ENCODE peak calls at places on chromosome X, in nine cellular contexts. One of them, this sample, is unnamed. For H4K20me1, the result is how much of the 10 kb centered on the place peaks cover.

GRCh38 chrX:28693101-28693500 is 105.9 kb downstream of the IL1RAPL1 start:
- DNase-seq in GM23338: no peak
- DNase-seq in HepG2: no peak
- DNase-seq in fibroblast of lung: peak
- DNase-seq in endothelial cell of umbilical vein: no peak
- DNase-seq in PC-3: no peak
- DNase-seq in OCI-LY7: no peak
- DNase-seq in H9: no peak
- DNase-seq in K562: no peak
- DNase-seq in this sample: no peak

GRCh38 chrX:120769576-120770341 is 105.9 kb downstream of the CT47B1 start:
- DNase-seq in K562: no peak
- DNase-seq in H9: no peak
- DNase-seq in endothelial cell of umbilical vein: peak
- DNase-seq in fibroblast of lung: peak
- DNase-seq in OCI-LY7: peak
- DNase-seq in GM23338: peak
- DNase-seq in HepG2: peak
- DNase-seq in PC-3: peak
- DNase-seq in this sample: peak

GRCh38 chrX:129996120-129996519 is 13.7 kb downstream of the BCORL1 start:
- DNase-seq in H9: no peak
- DNase-seq in PC-3: peak
- DNase-seq in fibroblast of lung: peak
- DNase-seq in OCI-LY7: no peak
- DNase-seq in endothelial cell of umbilical vein: no peak
- DNase-seq in K562: peak
- DNase-seq in HepG2: no peak
- DNase-seq in GM23338: no peak
- DNase-seq in this sample: no peak

GRCh38 chrX:24563291-24564010 is 83.7 kb downstream of the PCYT1B start:
- DNase-seq in PC-3: no peak
- DNase-seq in endothelial cell of umbilical vein: no peak
- DNase-seq in fibroblast of lung: no peak
- DNase-seq in OCI-LY7: no peak
- DNase-seq in H9: no peak
- DNase-seq in HepG2: no peak
- DNase-seq in K562: no peak
- DNase-seq in GM23338: no peak
- DNase-seq in this sample: no peak

GRCh38 chrX:34629572-34629971 is 27.5 kb downstream of the TMEM47 start:
- DNase-seq in K562: no peak
- DNase-seq in PC-3: no peak
- DNase-seq in OCI-LY7: no peak
- DNase-seq in fibroblast of lung: peak
- DNase-seq in HepG2: no peak
- DNase-seq in GM23338: no peak
- DNase-seq in H9: no peak
- DNase-seq in endothelial cell of umbilical vein: no peak
- DNase-seq in this sample: no peak

GRCh38 chrX:44915361-44915868 is 42.4 kb downstream of the KDM6A start:
- DNase-seq in fibroblast of lung: peak
- DNase-seq in endothelial cell of umbilical vein: peak
- DNase-seq in GM23338: no peak
- DNase-seq in OCI-LY7: no peak
- DNase-seq in HepG2: peak
- DNase-seq in PC-3: no peak
- DNase-seq in K562: peak
- DNase-seq in H9: no peak
- DNase-seq in this sample: no peak

GRCh38 chrX:76148753-76149152 is 24.1 kb upstream of the PBDC1 start:
- DNase-seq in OCI-LY7: peak
- DNase-seq in PC-3: peak
- DNase-seq in HepG2: peak
- DNase-seq in H9: peak
- DNase-seq in K562: no peak
- DNase-seq in fibroblast of lung: peak
- DNase-seq in endothelial cell of umbilical vein: peak
- DNase-seq in GM23338: peak
- DNase-seq in this sample: peak

GRCh38 chrX:79618280-79618679 is 251.1 kb upstream of the ITM2A start:
- DNase-seq in endothelial cell of umbilical vein: no peak
- DNase-seq in GM23338: no peak
- DNase-seq in OCI-LY7: no peak
- DNase-seq in fibroblast of lung: no peak
- DNase-seq in H9: no peak
- DNase-seq in PC-3: no peak
- DNase-seq in K562: no peak
- DNase-seq in HepG2: no peak
- DNase-seq in this sample: no peak

GRCh38 chrX:69116077-69116476 is 49.2 kb downstream of the PJA1 start:
- DNase-seq in endothelial cell of umbilical vein: no peak
- DNase-seq in fibroblast of lung: no peak
- DNase-seq in H9: no peak
- DNase-seq in K562: no peak
- DNase-seq in HepG2: no peak
- DNase-seq in PC-3: peak
- DNase-seq in GM23338: no peak
- DNase-seq in OCI-LY7: no peak
- DNase-seq in this sample: no peak

GRCh38 chrX:25131055-25131454 is 115.3 kb upstream of the ARX start:
- DNase-seq in endothelial cell of umbilical vein: no peak
- DNase-seq in H9: no peak
- DNase-seq in OCI-LY7: no peak
- DNase-seq in GM23338: no peak
- DNase-seq in fibroblast of lung: no peak
- DNase-seq in PC-3: peak
- DNase-seq in K562: no peak
- DNase-seq in HepG2: no peak
- DNase-seq in this sample: no peak

GRCh38 chrX:71195959-71196727 is 26.9 kb upstream of the GJB1 start:
- DNase-seq in fibroblast of lung: no peak
- DNase-seq in endothelial cell of umbilical vein: no peak
- DNase-seq in GM23338: peak
- DNase-seq in PC-3: no peak
- DNase-seq in OCI-LY7: peak
- DNase-seq in H9: peak
- DNase-seq in K562: no peak
- DNase-seq in HepG2: no peak
- DNase-seq in this sample: no peak

DNA sequence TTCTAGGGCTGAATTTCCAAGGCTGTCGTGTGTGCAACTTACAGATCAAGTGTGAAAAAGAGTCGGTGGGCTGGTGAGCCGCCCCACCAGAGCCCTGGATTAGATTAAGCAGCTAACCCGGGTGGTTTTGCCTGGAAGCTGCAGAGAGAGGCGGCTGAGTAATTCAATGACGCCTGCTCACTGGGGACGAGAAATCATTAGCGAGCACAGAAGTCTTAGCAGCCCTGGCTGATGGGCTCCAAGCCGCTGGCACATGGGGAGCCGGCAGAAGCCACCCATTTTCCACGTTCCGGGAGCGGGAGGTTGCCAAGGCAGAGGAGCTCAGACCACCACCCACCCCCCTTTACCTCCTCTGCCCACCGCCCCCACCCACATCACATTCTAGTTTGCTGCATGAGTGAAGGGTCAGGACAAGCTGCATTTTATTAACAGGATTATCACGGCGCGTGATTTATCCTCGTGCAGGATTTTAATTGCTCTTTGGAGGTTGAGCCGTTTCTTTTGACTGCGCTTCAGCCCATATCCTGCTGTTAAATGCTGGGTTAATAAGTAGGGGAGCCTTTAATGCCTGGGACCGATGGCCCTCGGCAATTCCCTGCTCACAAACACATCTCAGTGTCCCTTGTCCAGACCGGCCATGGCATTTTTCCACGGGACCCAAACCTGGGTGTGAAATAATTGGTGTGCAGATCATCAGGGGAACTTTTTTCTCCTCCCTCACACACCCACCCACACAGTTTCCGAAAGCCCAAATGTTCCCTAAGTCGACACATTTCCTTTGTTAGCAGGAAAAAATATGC is 19.1 kb downstream of the BCOR start:
- DNase-seq in endothelial cell of umbilical vein: no peak
- DNase-seq in K562: no peak
- DNase-seq in HepG2: no peak
- DNase-seq in H9: no peak
- DNase-seq in GM23338: no peak
- DNase-seq in OCI-LY7: no peak
- DNase-seq in fibroblast of lung: no peak
- DNase-seq in PC-3: no peak
- DNase-seq in this sample: peak
- H4K20me1 ChIP-seq in endothelial cell of umbilical vein: under half
- H4K20me1 ChIP-seq in K562: half or more
- H4K20me1 ChIP-seq in HepG2: under half
- H4K20me1 ChIP-seq in H9: under half
- H4K20me1 ChIP-seq in GM23338: under half
- H4K20me1 ChIP-seq in OCI-LY7: under half
- H4K20me1 ChIP-seq in fibroblast of lung: under half
- H4K20me1 ChIP-seq in PC-3: under half
- H4K20me1 ChIP-seq in this sample: half or more

GRCh38 chrX:135408794-135409193 is 12.9 kb upstream of the SMIM10L2A start:
- DNase-seq in HepG2: no peak
- DNase-seq in endothelial cell of umbilical vein: no peak
- DNase-seq in PC-3: no peak
- DNase-seq in H9: no peak
- DNase-seq in fibroblast of lung: no peak
- DNase-seq in OCI-LY7: no peak
- DNase-seq in GM23338: no peak
- DNase-seq in K562: no peak
- DNase-seq in this sample: no peak

DNA sequence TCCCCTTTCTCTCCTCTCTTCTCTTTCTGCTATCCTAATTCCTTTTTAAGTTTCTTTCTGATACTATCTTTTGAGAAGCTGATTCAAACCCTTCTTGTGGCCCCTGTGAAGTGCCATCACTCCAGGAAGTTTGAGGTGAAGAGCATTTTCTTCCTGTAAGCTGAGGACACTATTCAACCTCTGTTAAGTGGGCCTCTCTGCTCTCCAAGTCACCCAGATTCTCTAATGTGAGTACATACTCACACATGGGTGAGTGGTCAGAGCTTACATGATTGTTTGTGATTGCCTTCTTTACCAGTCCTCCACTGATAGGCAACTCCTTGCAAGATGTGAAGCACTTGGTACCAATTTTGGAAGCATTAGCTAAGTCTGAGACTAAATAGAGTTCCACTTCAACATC is 18.4 kb upstream of the SMIM10L2A start:
- DNase-seq in H9: no peak
- DNase-seq in K562: no peak
- DNase-seq in fibroblast of lung: no peak
- DNase-seq in HepG2: no peak
- DNase-seq in OCI-LY7: no peak
- DNase-seq in PC-3: no peak
- DNase-seq in endothelial cell of umbilical vein: no peak
- DNase-seq in GM23338: no peak
- DNase-seq in this sample: no peak
- H4K20me1 ChIP-seq in H9: under half
- H4K20me1 ChIP-seq in K562: under half
- H4K20me1 ChIP-seq in fibroblast of lung: under half
- H4K20me1 ChIP-seq in HepG2: under half
- H4K20me1 ChIP-seq in OCI-LY7: under half
- H4K20me1 ChIP-seq in PC-3: under half
- H4K20me1 ChIP-seq in endothelial cell of umbilical vein: under half
- H4K20me1 ChIP-seq in GM23338: under half
- H4K20me1 ChIP-seq in this sample: under half

GRCh38 chrX:10567136-10567535 is 53.2 kb downstream of the MID1 start:
- DNase-seq in OCI-LY7: no peak
- DNase-seq in fibroblast of lung: no peak
- DNase-seq in H9: no peak
- DNase-seq in GM23338: no peak
- DNase-seq in K562: no peak
- DNase-seq in PC-3: no peak
- DNase-seq in HepG2: no peak
- DNase-seq in endothelial cell of umbilical vein: no peak
- DNase-seq in this sample: no peak

GRCh38 chrX:10569946-10570345 is 50.4 kb downstream of the MID1 start:
- DNase-seq in K562: no peak
- DNase-seq in HepG2: no peak
- DNase-seq in OCI-LY7: no peak
- DNase-seq in PC-3: no peak
- DNase-seq in fibroblast of lung: no peak
- DNase-seq in endothelial cell of umbilical vein: peak
- DNase-seq in H9: no peak
- DNase-seq in GM23338: no peak
- DNase-seq in this sample: no peak

GRCh38 chrX:10570601-10571000 is 49.8 kb downstream of the MID1 start:
- DNase-seq in OCI-LY7: no peak
- DNase-seq in endothelial cell of umbilical vein: peak
- DNase-seq in fibroblast of lung: no peak
- DNase-seq in GM23338: no peak
- DNase-seq in H9: no peak
- DNase-seq in PC-3: no peak
- DNase-seq in HepG2: no peak
- DNase-seq in K562: no peak
- DNase-seq in this sample: no peak

GRCh38 chrX:10566726-10567097 is 53.7 kb downstream of the MID1 start:
- DNase-seq in GM23338: no peak
- DNase-seq in fibroblast of lung: no peak
- DNase-seq in endothelial cell of umbilical vein: no peak
- DNase-seq in K562: no peak
- DNase-seq in H9: no peak
- DNase-seq in OCI-LY7: no peak
- DNase-seq in PC-3: no peak
- DNase-seq in HepG2: no peak
- DNase-seq in this sample: no peak

DNA sequence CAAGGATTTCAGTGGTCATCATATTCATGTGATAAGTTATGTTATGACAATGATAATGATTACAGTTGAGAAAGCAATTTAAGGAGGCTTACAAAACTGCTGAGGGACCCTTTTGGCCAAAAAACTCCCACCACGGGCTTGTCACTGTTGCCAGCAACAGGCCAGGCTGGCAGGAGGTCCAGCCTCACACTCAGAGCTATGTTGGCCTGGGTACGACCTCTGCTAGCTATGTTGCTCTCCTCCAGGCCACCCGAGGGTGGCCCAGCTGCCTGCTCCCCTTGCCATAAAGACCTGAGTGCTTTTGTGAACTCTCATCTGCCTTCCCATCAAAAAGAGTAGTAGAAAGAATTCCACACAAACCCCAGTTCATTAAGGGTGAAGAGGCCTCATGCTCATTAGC is 52.0 kb downstream of the MID1 start:
- DNase-seq in HepG2: no peak
- DNase-seq in K562: no peak
- DNase-seq in PC-3: no peak
- DNase-seq in GM23338: no peak
- DNase-seq in fibroblast of lung: no peak
- DNase-seq in endothelial cell of umbilical vein: no peak
- DNase-seq in H9: no peak
- DNase-seq in OCI-LY7: no peak
- DNase-seq in this sample: no peak
- H4K20me1 ChIP-seq in HepG2: under half
- H4K20me1 ChIP-seq in K562: under half
- H4K20me1 ChIP-seq in PC-3: under half
- H4K20me1 ChIP-seq in GM23338: under half
- H4K20me1 ChIP-seq in fibroblast of lung: under half
- H4K20me1 ChIP-seq in endothelial cell of umbilical vein: under half
- H4K20me1 ChIP-seq in H9: under half
- H4K20me1 ChIP-seq in OCI-LY7: under half
- H4K20me1 ChIP-seq in this sample: under half

DNA sequence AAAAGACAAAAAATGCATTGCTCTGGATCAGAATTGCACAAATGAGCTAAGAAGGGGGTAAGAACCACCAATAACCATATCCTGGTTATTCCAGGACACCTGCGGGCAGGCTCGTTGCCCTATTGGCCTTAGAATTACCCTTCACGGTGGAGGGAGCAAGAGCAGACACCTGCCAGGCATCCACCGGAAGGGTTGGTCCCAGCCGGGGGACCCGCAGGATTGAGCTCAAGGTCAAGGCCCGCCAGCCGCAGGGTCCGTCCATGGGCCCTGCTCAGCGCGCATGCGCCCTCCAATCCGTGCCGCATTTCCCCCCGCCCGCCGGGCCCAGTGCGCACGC is 575 bp downstream of the SLC25A6 start:
- DNase-seq in OCI-LY7: no peak
- DNase-seq in PC-3: peak
- DNase-seq in endothelial cell of umbilical vein: peak
- DNase-seq in HepG2: peak
- DNase-seq in fibroblast of lung: no peak
- DNase-seq in GM23338: peak
- DNase-seq in H9: no peak
- DNase-seq in K562: peak
- DNase-seq in this sample: peak
- H4K20me1 ChIP-seq in OCI-LY7: under half
- H4K20me1 ChIP-seq in PC-3: half or more
- H4K20me1 ChIP-seq in endothelial cell of umbilical vein: under half
- H4K20me1 ChIP-seq in HepG2: half or more
- H4K20me1 ChIP-seq in fibroblast of lung: under half
- H4K20me1 ChIP-seq in GM23338: under half
- H4K20me1 ChIP-seq in H9: under half
- H4K20me1 ChIP-seq in K562: under half
- H4K20me1 ChIP-seq in this sample: half or more

This sample was measured in neural progenitor cell.